ENCODE peak calls at places on chromosomes 6 and 20, in four cellular contexts. X is PC-3, W is A549, Q is stomach. P is an unnamed sample.

GRCh38 chr6:13467216-13467600 is 20.2 kb downstream of the GFOD1 start:
- DNase-seq in X (no peak), W (no peak), Q (no peak), P (no peak)

GRCh38 chr6:37485259-37485658 is 14.4 kb downstream of the CCDC167 start:
- DNase-seq in X (no peak), W (peak; percentile 19), Q (no peak), P (no peak)

GRCh38 chr6:153814136-153814535 is 224.9 kb upstream of the OPRM1 start:
- DNase-seq in X (no peak), W (no peak), Q (no peak), P (no peak)

GRCh38 chr6:80333342-80333741 is 226.9 kb downstream of the BCKDHB start:
- DNase-seq in X (no peak), W (no peak), Q (no peak), P (no peak)

GRCh38 chr6:136593748-136594490 is 43.7 kb upstream of the MAP7 start:
- DNase-seq in X (peak; percentile 85), W (peak; percentile 52), Q (peak; percentile 57), P (peak; percentile 86)

GRCh38 chr6:6851059-6851658 is 256.6 kb upstream of the RREB1 start:
- DNase-seq in X (peak; percentile 99), W (peak; percentile 82), Q (peak; percentile 55), P (peak; percentile 53)

GRCh38 chr6:52233975-52234823 is 10.1 kb downstream of the IL17F start:
- DNase-seq in X (peak; percentile 90), W (peak; percentile 59), Q (peak; percentile 53), P (peak; percentile 41)

GRCh38 chr6:4174042-4174441 is 38.7 kb upstream of the ECI2 start:
- DNase-seq in X (peak; percentile 66), W (no peak), Q (no peak), P (no peak)

GRCh38 chr6:159758031-159759001 is 3.5 kb upstream of the ACAT2 start:
- DNase-seq in X (peak; percentile 54), W (peak; percentile 33), Q (no peak), P (peak; percentile 50)

GRCh38 chr6:131061041-131061770 is 1.8 kb downstream of the EPB41L2 start:
- DNase-seq in X (peak; percentile 26), W (peak; percentile 52), Q (no peak), P (peak; percentile 52)

GRCh38 chr6:166625356-166625755 is 1.7 kb downstream of the RPS6KA2 start:
- DNase-seq in X (peak; percentile 12), W (no peak), Q (no peak), P (no peak)

GRCh38 chr20:11296951-11297350 is 620.7 kb upstream of the BTBD3 start:
- DNase-seq in X (no peak), W (no peak), Q (no peak), P (no peak)

GRCh38 chr6:37473364-37474095 is 26.2 kb downstream of the CCDC167 start:
- DNase-seq in X (peak; percentile 74), W (no peak), Q (peak; percentile 89), P (no peak)

GRCh38 chr6:121086876-121087275 is 247.4 kb downstream of the TBC1D32 start:
- DNase-seq in X (no peak), W (no peak), Q (no peak), P (no peak)

GRCh38 chr6:169702640-169703246 is 817 bp downstream of the C6orf120 start:
- DNase-seq in X (peak; percentile 23), W (no peak), Q (peak; percentile 34), P (no peak)

DNA sequence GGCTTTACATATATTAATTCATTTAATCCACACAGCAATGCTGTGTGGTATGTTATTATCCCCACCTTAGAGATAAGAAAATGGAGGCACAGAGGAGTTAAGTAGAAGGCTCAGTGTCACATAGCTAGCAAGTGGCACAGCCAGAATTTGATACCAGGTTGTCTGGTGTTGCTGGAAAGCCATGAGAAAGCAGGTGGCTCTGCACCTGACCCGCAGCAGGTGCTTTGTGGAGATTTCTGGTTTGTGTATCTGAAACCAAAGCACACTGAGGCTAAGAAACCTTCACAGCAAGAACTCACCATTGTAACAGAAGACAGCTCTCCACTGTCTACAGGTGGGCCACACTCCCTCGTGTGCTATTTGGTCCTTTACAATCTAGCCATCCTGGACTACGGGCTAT is 7.5 kb downstream of the ELMO2 start:
- DNase-seq in X (no peak), W (no peak), Q (no peak), P (no peak)
- H3K4me1 ChIP-seq in X (peaks cover 36% of the 10 kb centered on the region), W (no peaks in the 10 kb centered on the region), Q (peaks cover 89% of the 10 kb centered on the region), P (peaks cover 13% of the 10 kb centered on the region)

GRCh38 chr6:135191508-135192255 is 10.6 kb downstream of the MYB start:
- DNase-seq in X (no peak), W (no peak), Q (no peak), P (no peak)
- H3K4me3 ChIP-seq in X (no peak overlapping the region), W (no peak overlapping the region), Q (no peak overlapping the region), P (no peak overlapping the region)

DNA sequence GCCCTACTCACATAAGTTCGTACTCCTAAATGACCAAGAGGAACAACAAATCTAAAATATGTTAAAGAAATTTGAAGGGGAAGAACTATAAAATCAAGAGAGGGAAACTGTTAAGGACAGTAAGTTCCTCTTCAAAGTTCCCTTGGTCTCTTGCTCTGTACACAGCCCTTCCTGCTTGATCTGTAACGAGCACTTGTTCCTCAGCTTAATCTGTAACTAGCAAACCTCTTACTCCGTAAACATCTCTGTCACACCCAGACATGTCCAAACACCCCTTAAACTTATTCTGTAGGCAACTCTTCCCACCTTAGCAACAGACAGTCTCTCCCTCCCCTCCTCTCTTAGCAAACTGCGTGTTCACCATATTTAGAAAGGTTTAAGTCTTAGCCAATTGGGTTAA is 29.9 kb downstream of the PLN start:
- DNase-seq in X (no peak), W (no peak), Q (no peak), P (no peak)
- H3K9me3 ChIP-seq in X (peaks cover 10% of the 10 kb centered on the region), W (peaks cover 18% of the 10 kb centered on the region), Q (peaks cover 51% of the 10 kb centered on the region), P (peaks cover 30% of the 10 kb centered on the region)

DNA sequence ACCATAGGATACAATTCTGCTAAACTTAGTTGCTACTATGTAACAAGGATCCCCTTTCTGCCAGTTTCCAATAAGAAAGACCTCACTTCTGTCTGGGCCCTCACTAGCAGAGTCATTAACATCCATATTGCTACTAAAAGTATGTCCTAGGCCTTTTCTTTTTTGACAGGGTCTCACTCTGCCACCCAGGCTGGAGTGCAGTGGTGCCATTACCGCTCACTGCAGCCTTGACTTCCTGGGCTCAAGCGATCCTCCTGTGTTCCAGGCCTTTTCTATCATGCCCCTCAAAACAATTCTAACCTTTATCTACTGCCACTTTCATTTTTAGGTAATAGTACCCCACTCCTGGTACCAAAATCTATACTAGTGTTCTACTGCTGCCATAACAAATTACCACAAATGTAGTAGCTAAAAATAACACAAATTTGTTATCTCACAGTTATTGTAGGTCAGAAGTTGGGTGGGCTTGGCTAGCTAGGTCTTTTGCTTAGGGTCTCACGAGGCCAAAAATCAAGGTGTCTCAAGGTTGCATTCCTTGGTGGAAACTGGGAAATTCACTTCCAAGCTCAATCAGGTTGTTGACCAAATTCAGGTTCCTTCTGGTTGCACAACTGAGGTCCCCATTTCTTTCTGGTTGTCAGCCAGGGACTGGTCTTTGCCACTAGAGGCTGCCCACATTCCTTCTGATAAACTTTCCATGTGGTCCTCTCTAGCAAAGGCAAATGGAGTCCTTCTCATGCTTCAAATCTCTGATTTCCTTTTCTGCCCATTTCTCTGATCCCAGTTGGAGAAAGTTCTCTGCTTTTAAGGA is 3.0 kb downstream of the CSNK2A1 start:
- DNase-seq in X (no peak), W (no peak), Q (no peak), P (no peak)
- H3K4me1 ChIP-seq in X (peaks cover 36% of the 10 kb centered on the region), W (peaks cover 32% of the 10 kb centered on the region), Q (peaks cover 81% of the 10 kb centered on the region), P (peaks cover 24% of the 10 kb centered on the region)

GRCh38 chr20:53847843-53848185 is 222.6 kb downstream of the BCAS1 start:
- DNase-seq in X (no peak), W (no peak), Q (no peak), P (no peak)

GRCh38 chr20:53848304-53848703 is 222.1 kb downstream of the BCAS1 start:
- DNase-seq in X (no peak), W (no peak), Q (no peak), P (no peak)

GRCh38 chr20:53847118-53847842 is 223.1 kb downstream of the BCAS1 start:
- DNase-seq in X (no peak), W (no peak), Q (no peak), P (no peak)

GRCh38 chr20:53845980-53846379 is 224.4 kb downstream of the BCAS1 start:
- DNase-seq in X (no peak), W (no peak), Q (no peak), P (no peak)

DNA sequence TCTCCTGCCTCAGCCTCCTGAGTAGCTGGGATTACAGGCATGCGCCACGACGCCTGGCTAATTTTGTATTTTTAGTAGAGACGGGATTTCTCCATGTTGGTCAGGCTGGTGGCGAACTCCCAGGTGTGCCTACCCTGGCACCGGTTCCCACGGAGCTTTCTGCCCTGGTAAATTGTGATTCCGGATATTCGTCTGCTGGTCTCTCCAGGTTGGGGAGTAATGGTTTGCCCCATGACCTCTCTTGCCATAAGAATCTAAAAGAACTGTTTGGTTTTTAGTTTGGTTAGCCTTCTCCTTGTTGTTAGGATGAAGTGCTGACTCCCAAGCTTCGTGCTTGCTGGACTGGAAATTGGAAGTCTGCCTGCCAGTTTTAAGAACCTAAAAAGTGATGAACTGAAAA is 223.8 kb downstream of the BCAS1 start:
- DNase-seq in X (no peak), W (no peak), Q (no peak), P (no peak)
- H3K4me3 ChIP-seq in X (no peak overlapping the region), W (no peak overlapping the region), Q (no peak overlapping the region), P (no peak overlapping the region)

DNA sequence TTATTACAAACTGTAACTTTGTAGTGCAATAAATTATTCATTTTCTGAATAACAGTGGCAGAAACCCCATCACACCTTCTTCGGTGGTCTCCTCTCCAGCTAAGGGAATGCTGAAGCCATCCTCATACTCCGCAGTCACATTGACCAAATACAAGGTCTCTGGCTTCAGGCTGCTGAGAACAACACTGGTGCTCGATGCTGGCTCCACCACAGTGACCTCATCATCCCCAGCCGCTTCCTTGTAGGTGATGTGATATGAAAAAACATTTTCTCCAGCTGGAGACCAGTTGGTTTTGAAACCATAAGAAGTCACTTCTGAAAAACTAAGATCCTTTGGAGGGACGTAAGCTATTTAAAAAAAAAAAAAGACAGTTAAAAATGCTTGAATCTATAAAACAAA is 25.0 kb downstream of the COL12A1 start:
- DNase-seq in X (no peak), W (no peak), Q (no peak), P (no peak)
- H3K9me3 ChIP-seq in X (no peaks in the 10 kb centered on the region), W (no peaks in the 10 kb centered on the region), Q (no peaks in the 10 kb centered on the region), P (no peaks in the 10 kb centered on the region)

DNA sequence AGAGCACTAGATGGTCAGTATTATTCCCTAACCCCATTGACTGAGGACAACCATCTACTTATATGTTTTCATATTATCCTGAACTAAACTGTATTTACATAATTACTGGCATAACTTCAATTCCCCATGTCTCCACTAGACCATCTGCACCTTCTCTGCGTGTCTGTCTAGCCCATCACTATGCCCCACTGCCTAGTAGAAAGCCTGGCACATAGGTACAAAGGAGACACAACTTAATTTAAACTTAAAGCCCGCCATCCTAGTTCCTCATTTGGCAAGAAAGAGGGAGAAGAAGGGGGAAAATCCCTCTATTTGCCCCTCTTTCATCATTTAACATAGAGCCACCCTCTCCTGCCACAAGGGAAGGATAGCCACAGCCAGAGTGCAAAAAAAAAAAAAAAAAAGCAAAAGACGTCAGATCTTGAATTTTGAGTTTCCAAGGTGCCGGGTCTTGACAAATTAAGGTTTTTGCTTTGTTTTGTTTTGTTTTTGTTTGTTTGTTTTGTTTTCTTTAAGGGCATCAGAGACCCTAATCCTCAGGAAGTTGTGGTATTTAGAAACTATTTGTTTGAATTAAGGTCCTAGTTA is 1.8 kb downstream of the PKIG start:
- DNase-seq in X (no peak), W (no peak), Q (no peak), P (no peak)
- H3K4me1 ChIP-seq in X (peaks cover 15% of the 10 kb centered on the region), W (no peaks in the 10 kb centered on the region), Q (peaks cover 60% of the 10 kb centered on the region), P (peaks cover 52% of the 10 kb centered on the region)

P was measured in SJSA1.